ENCODE peak calls at places on chromosomes 13 and 19, in five cellular contexts. F, J, K, V and P are unnamed samples.

GRCh38 chr13:37027639-37028038 is 27.1 kb downstream of the EXOSC8 start:
- DNase-seq in F (no peak), J (no peak), K (no peak), V (no peak), P (no peak)

GRCh38 chr19:33275933-33276619 is 26.3 kb downstream of the CEBPA start:
- DNase-seq in K (no peak), V (no peak), F (no peak), J (no peak), P (no peak)

GRCh38 chr19:8307400-8307964 is 676 bp downstream of the CD320 start:
- DNase-seq in J (peak; percentile 67), K (no peak), F (no peak), V (no peak), P (no peak)

GRCh38 chr19:33231511-33231910 is 5.9 kb upstream of the SLC7A10 start:
- DNase-seq in J (no peak), F (no peak), V (no peak), K (no peak), P (no peak)

GRCh38 chr13:87123987-87124784 is 547.0 kb upstream of the SLITRK5 start:
- DNase-seq in J (no peak), V (peak; percentile 19), K (peak; percentile 75), F (peak; percentile 69), P (peak; percentile 88)

GRCh38 chr19:39518975-39519374 is 4.0 kb downstream of the SELENOV start:
- DNase-seq in V (no peak), K (no peak), J (no peak), F (no peak), P (no peak)

GRCh38 chr13:99296270-99296865 is 10.8 kb downstream of the GPR183 start:
- DNase-seq in J (no peak), F (no peak), V (no peak), K (no peak), P (no peak)

GRCh38 chr19:40629346-40629745 is 28.2 kb downstream of the LTBP4 start:
- DNase-seq in J (peak; percentile 15), F (no peak), V (no peak), K (no peak), P (no peak)

GRCh38 chr19:23887642-23888041 is 27.0 kb upstream of the ZNF726 start:
- DNase-seq in F (no peak), J (no peak), K (no peak), V (no peak), P (no peak)

GRCh38 chr19:4043410-4043809 is 23.3 kb downstream of the ZBTB7A start:
- DNase-seq in K (no peak), F (no peak), J (no peak), V (no peak), P (no peak)

GRCh38 chr19:3607398-3608078 is 863 bp upstream of the TBXA2R start:
- DNase-seq in K (no peak), F (no peak), V (no peak), J (peak; percentile 71), P (no peak)

GRCh38 chr19:28067882-28068281 is 1145.1 kb downstream of the UQCRFS1 start:
- DNase-seq in K (no peak), J (no peak), F (no peak), V (no peak), P (no peak)

GRCh38 chr19:7968008-7968795 is 24.7 kb upstream of the TIMM44 start:
- DNase-seq in F (no peak), K (no peak), V (no peak), J (no peak), P (no peak)

GRCh38 chr19:56294557-56294956 is 20.1 kb downstream of the ZSCAN5A start:
- DNase-seq in K (no peak), J (no peak), V (no peak), F (no peak), P (no peak)

GRCh38 chr13:31739226-31739625 is at the start of gene RXFP2:
- DNase-seq in J (no peak), F (no peak), V (no peak), K (no peak), P (no peak)

GRCh38 chr19:4445963-4446668 is 11.5 kb downstream of the UBXN6 start:
- DNase-seq in K (no peak), V (no peak), F (no peak), J (peak; percentile 35), P (no peak)

GRCh38 chr13:112822851-112823250 is 133.0 kb downstream of the ATP11A start:
- DNase-seq in F (no peak), K (no peak), V (no peak), J (no peak), P (no peak)

GRCh38 chr19:33175886-33176669 is 18.1 kb upstream of the LRP3 start:
- DNase-seq in J (peak; percentile 75), F (no peak), K (no peak), V (no peak), P (no peak)

GRCh38 chr13:38767506-38768265 is 80.8 kb downstream of the FREM2 start:
- DNase-seq in J (no peak), K (no peak), V (no peak), F (no peak), P (no peak)

GRCh38 chr13:46899801-46900200 is 2.9 kb upstream of the HTR2A start:
- DNase-seq in V (no peak), F (no peak), K (no peak), J (no peak), P (no peak)

GRCh38 chr19:51751655-51752054 is at the start of gene FPR1:
- DNase-seq in V (no peak), F (no peak), J (no peak), K (peak; percentile 55), P (peak; percentile 85)

GRCh38 chr13:91368101-91368500 is 20.6 kb downstream of the MIR17HG start:
- DNase-seq in K (no peak), J (no peak), V (no peak), F (no peak), P (no peak)

GRCh38 chr19:52473655-52474350 is 20.4 kb downstream of the ZNF578 start:
- DNase-seq in J (no peak), V (no peak), K (no peak), F (no peak), P (no peak)

GRCh38 chr19:2856457-2857055 is 10.6 kb upstream of the ZNF556 start:
- DNase-seq in K (no peak), V (no peak), F (no peak), J (no peak), P (no peak)

GRCh38 chr13:25687622-25688225 is 315.9 kb downstream of the ATP8A2 start:
- DNase-seq in J (no peak), F (no peak), V (no peak), K (no peak), P (no peak)

GRCh38 chr19:1239796-1240737 is 1.5 kb upstream of the ATP5F1D start:
- DNase-seq in K (peak; percentile 82), J (peak; percentile 98), F (no peak), V (no peak), P (peak; percentile 80)

DNA sequence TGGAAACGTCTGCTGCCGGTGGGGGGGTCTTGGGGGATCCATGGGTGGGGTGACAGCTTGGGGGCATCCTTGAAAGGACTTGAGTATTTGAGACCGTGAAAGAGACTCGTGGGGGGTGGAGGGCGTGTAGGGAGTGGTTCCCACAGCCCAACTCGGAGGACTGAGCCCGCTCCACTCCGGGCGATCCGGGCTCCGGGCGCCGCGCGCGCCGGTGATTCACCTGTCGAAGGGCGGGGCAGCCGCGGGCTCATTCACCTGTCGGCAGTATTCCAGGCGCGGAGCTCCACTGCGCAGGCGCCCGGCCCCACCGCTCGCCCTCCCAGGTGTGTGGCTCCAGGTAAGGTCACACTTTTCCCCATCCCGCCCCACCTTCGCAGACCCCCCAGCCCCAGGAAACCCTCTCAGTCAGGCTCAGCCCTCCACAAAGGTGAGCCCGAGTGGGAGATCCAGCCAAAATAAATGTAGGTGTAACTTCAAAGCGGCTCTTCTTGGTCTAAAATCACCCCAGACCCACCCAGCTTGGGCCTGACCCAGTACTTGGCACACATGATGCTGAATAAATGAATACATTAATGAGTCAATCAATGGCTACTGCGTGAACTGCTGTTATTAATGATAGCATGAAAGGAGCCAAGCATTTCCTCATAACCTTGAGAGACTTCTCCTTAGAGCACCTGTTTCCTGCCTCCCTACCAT is 4.7 kb downstream of the NOTCH3 start:
- DNase-seq in V (no peak), F (no peak), J (no peak), K (peak; percentile 73), P (no peak)
- TF ChIP-seq POLR2AphosphoS5 in V (no peak), F (no peak), J (no peak), K (peak; percentile 25), P (no peak)

GRCh38 chr13:52954838-52955237 is 73.8 kb upstream of the OLFM4 start:
- DNase-seq in F (no peak), J (no peak), V (peak; percentile 38), K (no peak), P (no peak)

GRCh38 chr13:52949744-52950143 is 78.9 kb upstream of the OLFM4 start:
- DNase-seq in K (no peak), J (no peak), V (no peak), F (no peak), P (no peak)

GRCh38 chr13:52950436-52950960 is 78.1 kb upstream of the OLFM4 start:
- DNase-seq in J (no peak), K (no peak), F (no peak), V (no peak), P (no peak)

GRCh38 chr13:52945348-52945747 is 83.3 kb upstream of the OLFM4 start:
- DNase-seq in K (no peak), J (no peak), F (no peak), V (no peak), P (no peak)

GRCh38 chr13:52949044-52949443 is 79.6 kb upstream of the OLFM4 start:
- DNase-seq in J (no peak), K (no peak), V (no peak), F (no peak), P (no peak)
- H3K27ac ChIP-seq in J (no peak overlapping the region), K (no peak overlapping the region), V (no peak overlapping the region), F (no peak overlapping the region), P (no peak overlapping the region)

DNA sequence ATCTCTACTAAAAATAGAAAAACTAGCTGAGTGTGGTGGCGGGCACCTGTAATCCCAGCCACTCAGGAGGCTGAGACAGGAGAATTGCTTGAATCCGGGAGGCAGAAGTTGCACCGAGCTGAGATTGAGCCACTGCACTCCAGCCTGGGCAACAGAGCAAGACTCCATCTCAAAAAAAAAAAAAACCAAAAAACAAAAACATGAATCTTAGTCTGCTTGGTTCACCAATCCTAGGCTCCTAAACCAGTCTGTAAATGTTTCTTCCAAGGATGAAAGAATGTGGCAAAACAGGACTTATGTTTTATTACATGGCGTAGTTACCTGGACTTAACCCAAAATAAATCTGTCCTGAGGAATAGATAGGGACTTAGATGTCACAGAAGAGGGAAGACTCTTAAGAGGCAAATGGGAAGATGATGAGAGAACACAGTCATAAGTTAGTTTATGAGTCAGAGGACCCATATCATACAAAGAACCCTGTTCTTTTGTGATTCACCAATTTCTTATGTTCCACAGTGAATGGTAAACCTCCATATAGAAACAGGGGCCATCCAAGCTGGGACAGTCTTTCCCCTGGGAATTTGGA is 6.9 kb upstream of the FBXL3 start:
- DNase-seq in K (no peak), F (no peak), J (no peak), V (no peak), P (no peak)
- TF ChIP-seq POLR2AphosphoS5 in K (no peak), F (no peak), J (no peak), V (no peak), P (no peak)

DNA sequence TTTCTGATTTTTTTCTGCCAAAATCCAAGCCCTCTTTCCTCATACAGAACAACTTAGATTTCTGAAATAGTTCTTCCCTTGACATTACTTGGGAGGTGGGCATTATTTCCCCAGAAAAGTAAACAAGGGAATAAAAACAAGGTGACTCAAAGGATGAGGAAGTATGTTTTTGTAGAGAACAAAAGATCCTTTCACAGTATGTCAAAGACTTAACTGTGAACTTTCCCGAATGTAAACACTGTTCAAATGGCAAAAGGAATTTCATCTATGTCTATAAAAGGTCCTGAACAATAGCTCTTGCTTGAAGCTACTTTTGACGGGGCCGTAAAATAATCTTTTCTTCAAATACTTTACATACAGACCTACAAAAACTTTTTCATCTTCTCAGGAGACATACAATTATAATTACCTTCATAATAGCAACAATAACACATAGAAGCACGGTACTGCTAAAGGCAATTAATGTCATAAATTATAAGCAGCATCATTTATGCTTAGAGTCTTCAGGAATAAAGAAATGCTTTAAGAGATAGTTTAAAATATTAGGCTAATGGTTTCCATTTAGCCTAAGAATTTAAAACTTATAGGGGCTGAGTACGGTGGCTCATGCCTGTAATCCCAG is 191.1 kb downstream of the RGCC start:
- DNase-seq in J (no peak), K (peak; percentile 80), F (no peak), V (no peak), P (no peak)
- H3K27ac ChIP-seq in J (peak overlapping the region; percentile 34), K (peak overlapping the region; percentile 48), F (peak overlapping the region; percentile 68), V (no peak overlapping the region), P (no peak overlapping the region)